ENCODE peak calls at places on chromosomes 7 and 10, in ten cellular contexts. One of them, this sample, is unnamed.

GRCh38 chr7:26187380-26188290 is 12.9 kb downstream of the HNRNPA2B1 start:
- DNase-seq in astrocyte of the spinal cord: no peak
- DNase-seq in stomach: no peak
- DNase-seq in IMR-90: no peak
- DNase-seq in GM13976: no peak
- DNase-seq in ascending aorta: no peak
- DNase-seq in fibroblast of mammary gland: no peak
- DNase-seq in esophagus squamous epithelium: no peak
- DNase-seq in DND-41: peak; percentile 48
- DNase-seq in HCT116: no peak
- DNase-seq in this sample: peak; percentile 40

GRCh38 chr7:81676813-81677212 is 93.0 kb downstream of the HGF start:
- DNase-seq in stomach: no peak
- DNase-seq in HCT116: no peak
- DNase-seq in fibroblast of mammary gland: peak; percentile 84
- DNase-seq in IMR-90: peak; percentile 53
- DNase-seq in GM13976: no peak
- DNase-seq in DND-41: no peak
- DNase-seq in astrocyte of the spinal cord: peak; percentile 66
- DNase-seq in ascending aorta: no peak
- DNase-seq in esophagus squamous epithelium: no peak
- DNase-seq in this sample: no peak

GRCh38 chr7:84232653-84233052 is 38.1 kb upstream of the SEMA3A start:
- DNase-seq in DND-41: no peak
- DNase-seq in GM13976: no peak
- DNase-seq in esophagus squamous epithelium: no peak
- DNase-seq in ascending aorta: no peak
- DNase-seq in stomach: no peak
- DNase-seq in astrocyte of the spinal cord: peak; percentile 63
- DNase-seq in HCT116: no peak
- DNase-seq in fibroblast of mammary gland: peak; percentile 76
- DNase-seq in IMR-90: peak; percentile 93
- DNase-seq in this sample: no peak

GRCh38 chr7:92873776-92874175 is 37.4 kb upstream of the CDK6 start:
- DNase-seq in HCT116: no peak
- DNase-seq in DND-41: no peak
- DNase-seq in astrocyte of the spinal cord: peak; percentile 39
- DNase-seq in fibroblast of mammary gland: no peak
- DNase-seq in GM13976: no peak
- DNase-seq in IMR-90: no peak
- DNase-seq in ascending aorta: no peak
- DNase-seq in stomach: no peak
- DNase-seq in esophagus squamous epithelium: no peak
- DNase-seq in this sample: no peak

GRCh38 chr10:77334501-77334900 is 303.1 kb downstream of the KCNMA1 start:
- DNase-seq in IMR-90: no peak
- DNase-seq in ascending aorta: no peak
- DNase-seq in HCT116: no peak
- DNase-seq in stomach: no peak
- DNase-seq in astrocyte of the spinal cord: no peak
- DNase-seq in GM13976: no peak
- DNase-seq in esophagus squamous epithelium: no peak
- DNase-seq in DND-41: no peak
- DNase-seq in fibroblast of mammary gland: no peak
- DNase-seq in this sample: no peak

GRCh38 chr10:79381804-79382221 is 34.5 kb downstream of the PPIF start:
- DNase-seq in HCT116: no peak
- DNase-seq in stomach: peak; percentile 40
- DNase-seq in fibroblast of mammary gland: peak; percentile 82
- DNase-seq in IMR-90: peak; percentile 84
- DNase-seq in ascending aorta: no peak
- DNase-seq in astrocyte of the spinal cord: peak; percentile 94
- DNase-seq in GM13976: no peak
- DNase-seq in DND-41: no peak
- DNase-seq in esophagus squamous epithelium: no peak
- DNase-seq in this sample: no peak

GRCh38 chr10:11112718-11113117 is 95.0 kb downstream of the CELF2 start:
- DNase-seq in ascending aorta: no peak
- DNase-seq in stomach: no peak
- DNase-seq in DND-41: no peak
- DNase-seq in GM13976: no peak
- DNase-seq in astrocyte of the spinal cord: no peak
- DNase-seq in IMR-90: peak; percentile 1
- DNase-seq in fibroblast of mammary gland: peak; percentile 11
- DNase-seq in HCT116: no peak
- DNase-seq in esophagus squamous epithelium: no peak
- DNase-seq in this sample: no peak

GRCh38 chr10:99850041-99850766 is 67.8 kb downstream of the ABCC2 start:
- DNase-seq in GM13976: no peak
- DNase-seq in HCT116: no peak
- DNase-seq in esophagus squamous epithelium: no peak
- DNase-seq in DND-41: no peak
- DNase-seq in stomach: no peak
- DNase-seq in fibroblast of mammary gland: no peak
- DNase-seq in astrocyte of the spinal cord: no peak
- DNase-seq in ascending aorta: no peak
- DNase-seq in IMR-90: no peak
- DNase-seq in this sample: no peak

DNA sequence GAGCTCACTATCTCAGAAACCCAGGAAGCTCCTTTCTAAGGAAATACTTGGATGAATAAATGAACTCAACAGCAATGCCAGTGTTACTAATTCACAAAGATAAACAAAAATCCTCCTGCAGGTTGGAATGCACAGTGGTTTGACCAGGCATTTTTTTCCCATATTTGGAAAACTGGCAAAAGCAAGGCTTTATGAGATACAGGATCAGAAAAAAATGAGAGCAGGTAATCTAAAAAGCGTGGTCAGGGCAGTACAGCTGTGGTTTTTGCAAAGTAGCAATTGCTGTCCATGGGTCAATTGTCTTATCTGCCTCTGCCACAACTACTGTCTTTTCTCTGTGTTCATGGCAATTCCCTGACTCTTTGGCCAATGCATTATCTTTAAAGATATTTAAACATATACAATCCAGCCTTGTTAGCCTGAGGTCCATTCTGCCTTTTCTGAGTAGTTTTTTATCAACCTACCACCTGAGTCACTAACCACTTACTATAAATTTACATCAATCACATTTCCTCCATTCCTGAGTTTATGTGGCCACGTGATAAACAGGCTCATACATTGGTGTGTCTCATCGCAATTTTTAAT is 564.5 kb upstream of the IGFBP3 start:
- DNase-seq in IMR-90: peak; percentile 90
- DNase-seq in ascending aorta: no peak
- DNase-seq in fibroblast of mammary gland: peak; percentile 26
- DNase-seq in DND-41: no peak
- DNase-seq in esophagus squamous epithelium: no peak
- DNase-seq in HCT116: no peak
- DNase-seq in stomach: no peak
- DNase-seq in astrocyte of the spinal cord: peak; percentile 73
- DNase-seq in GM13976: no peak
- DNase-seq in this sample: no peak
- TF ChIP-seq CTCF in IMR-90: peak; percentile 59
- TF ChIP-seq CTCF in ascending aorta: no peak
- TF ChIP-seq CTCF in fibroblast of mammary gland: peak; percentile 34
- TF ChIP-seq CTCF in DND-41: no peak
- TF ChIP-seq CTCF in esophagus squamous epithelium: no peak
- TF ChIP-seq CTCF in HCT116: peak; percentile 9
- TF ChIP-seq CTCF in stomach: no peak
- TF ChIP-seq CTCF in astrocyte of the spinal cord: peak; percentile 34
- TF ChIP-seq CTCF in GM13976: no peak
- TF ChIP-seq CTCF in this sample: no peak

GRCh38 chr7:99404235-99404976 is 4.0 kb downstream of the PDAP1 start:
- DNase-seq in astrocyte of the spinal cord: no peak
- DNase-seq in ascending aorta: no peak
- DNase-seq in stomach: no peak
- DNase-seq in fibroblast of mammary gland: peak; percentile 93
- DNase-seq in IMR-90: peak; percentile 59
- DNase-seq in HCT116: no peak
- DNase-seq in GM13976: no peak
- DNase-seq in esophagus squamous epithelium: no peak
- DNase-seq in DND-41: no peak
- DNase-seq in this sample: no peak

GRCh38 chr7:99402854-99403253 is 5.5 kb downstream of the PDAP1 start:
- DNase-seq in HCT116: no peak
- DNase-seq in esophagus squamous epithelium: no peak
- DNase-seq in GM13976: no peak
- DNase-seq in fibroblast of mammary gland: no peak
- DNase-seq in astrocyte of the spinal cord: no peak
- DNase-seq in IMR-90: no peak
- DNase-seq in DND-41: no peak
- DNase-seq in ascending aorta: no peak
- DNase-seq in stomach: no peak
- DNase-seq in this sample: no peak

GRCh38 chr7:99406557-99406956 is 1.8 kb downstream of the PDAP1 start:
- DNase-seq in fibroblast of mammary gland: no peak
- DNase-seq in esophagus squamous epithelium: no peak
- DNase-seq in stomach: no peak
- DNase-seq in DND-41: peak; percentile 30
- DNase-seq in GM13976: no peak
- DNase-seq in HCT116: no peak
- DNase-seq in ascending aorta: no peak
- DNase-seq in IMR-90: no peak
- DNase-seq in astrocyte of the spinal cord: no peak
- DNase-seq in this sample: peak; percentile 32

GRCh38 chr7:99403764-99404163 is 4.6 kb downstream of the PDAP1 start:
- DNase-seq in GM13976: no peak
- DNase-seq in fibroblast of mammary gland: no peak
- DNase-seq in stomach: no peak
- DNase-seq in DND-41: no peak
- DNase-seq in HCT116: no peak
- DNase-seq in IMR-90: no peak
- DNase-seq in astrocyte of the spinal cord: no peak
- DNase-seq in esophagus squamous epithelium: no peak
- DNase-seq in ascending aorta: no peak
- DNase-seq in this sample: no peak

DNA sequence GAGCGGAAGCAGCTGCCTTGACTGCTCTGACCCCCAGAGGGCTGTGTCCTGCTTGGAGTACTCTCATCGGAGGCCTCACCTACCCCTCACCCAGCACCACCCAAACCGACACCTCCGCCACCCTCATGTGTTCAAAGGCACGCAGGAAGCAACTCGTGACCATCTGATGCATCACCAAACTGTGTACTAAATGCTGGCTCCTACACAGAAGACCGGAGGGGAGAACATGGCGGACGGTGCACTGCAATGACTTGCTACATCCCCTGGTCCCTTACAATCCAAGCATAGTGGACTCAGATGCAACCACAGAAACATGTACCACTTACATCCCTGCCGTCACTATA is 3.4 kb downstream of the PDAP1 start:
- DNase-seq in ascending aorta: no peak
- DNase-seq in HCT116: no peak
- DNase-seq in astrocyte of the spinal cord: no peak
- DNase-seq in IMR-90: no peak
- DNase-seq in fibroblast of mammary gland: no peak
- DNase-seq in DND-41: no peak
- DNase-seq in GM13976: no peak
- DNase-seq in esophagus squamous epithelium: no peak
- DNase-seq in stomach: no peak
- DNase-seq in this sample: no peak
- TF ChIP-seq CTCF in ascending aorta: no peak
- TF ChIP-seq CTCF in HCT116: no peak
- TF ChIP-seq CTCF in astrocyte of the spinal cord: no peak
- TF ChIP-seq CTCF in IMR-90: no peak
- TF ChIP-seq CTCF in fibroblast of mammary gland: no peak
- TF ChIP-seq CTCF in DND-41: no peak
- TF ChIP-seq CTCF in GM13976: no peak
- TF ChIP-seq CTCF in esophagus squamous epithelium: no peak
- TF ChIP-seq CTCF in stomach: no peak
- TF ChIP-seq CTCF in this sample: no peak

DNA sequence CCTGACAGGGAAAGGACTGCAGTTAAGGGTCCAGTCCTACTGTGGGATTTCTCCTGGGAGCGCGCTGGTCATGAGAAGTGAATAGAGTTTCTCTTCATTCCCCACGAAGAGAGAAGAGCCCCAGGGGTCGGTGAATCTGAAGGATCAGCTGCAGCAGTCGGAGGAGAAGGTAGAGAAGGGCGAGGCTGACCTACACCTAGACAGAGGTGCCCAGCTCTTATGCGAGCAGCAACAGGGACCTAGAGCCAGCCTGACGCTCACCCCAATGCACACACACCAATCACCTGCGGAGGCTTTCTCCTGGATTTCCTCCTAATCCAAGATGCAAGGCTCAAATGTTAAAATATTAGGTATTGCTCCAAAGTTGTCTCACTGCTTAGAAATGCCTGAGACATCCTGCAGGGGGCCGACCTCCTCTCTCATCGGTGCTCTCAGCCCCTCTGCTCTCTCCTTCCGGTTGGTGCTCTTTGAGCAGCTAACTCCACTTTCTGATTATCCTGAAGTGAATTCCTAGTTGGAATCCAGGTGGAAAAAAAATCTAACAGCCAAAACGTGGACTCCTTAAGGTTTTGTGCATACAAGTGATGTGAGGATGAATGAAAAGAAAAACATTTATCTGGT is 176.4 kb downstream of the AHR start:
- DNase-seq in DND-41: no peak
- DNase-seq in fibroblast of mammary gland: no peak
- DNase-seq in stomach: no peak
- DNase-seq in esophagus squamous epithelium: no peak
- DNase-seq in GM13976: no peak
- DNase-seq in IMR-90: no peak
- DNase-seq in ascending aorta: no peak
- DNase-seq in astrocyte of the spinal cord: no peak
- DNase-seq in HCT116: no peak
- DNase-seq in this sample: no peak
- TF ChIP-seq CTCF in DND-41: peak; percentile 21
- TF ChIP-seq CTCF in fibroblast of mammary gland: peak; percentile 25
- TF ChIP-seq CTCF in stomach: no peak
- TF ChIP-seq CTCF in esophagus squamous epithelium: no peak
- TF ChIP-seq CTCF in GM13976: no peak
- TF ChIP-seq CTCF in IMR-90: no peak
- TF ChIP-seq CTCF in ascending aorta: no peak
- TF ChIP-seq CTCF in astrocyte of the spinal cord: peak; percentile 23
- TF ChIP-seq CTCF in HCT116: peak; percentile 44
- TF ChIP-seq CTCF in this sample: no peak

DNA sequence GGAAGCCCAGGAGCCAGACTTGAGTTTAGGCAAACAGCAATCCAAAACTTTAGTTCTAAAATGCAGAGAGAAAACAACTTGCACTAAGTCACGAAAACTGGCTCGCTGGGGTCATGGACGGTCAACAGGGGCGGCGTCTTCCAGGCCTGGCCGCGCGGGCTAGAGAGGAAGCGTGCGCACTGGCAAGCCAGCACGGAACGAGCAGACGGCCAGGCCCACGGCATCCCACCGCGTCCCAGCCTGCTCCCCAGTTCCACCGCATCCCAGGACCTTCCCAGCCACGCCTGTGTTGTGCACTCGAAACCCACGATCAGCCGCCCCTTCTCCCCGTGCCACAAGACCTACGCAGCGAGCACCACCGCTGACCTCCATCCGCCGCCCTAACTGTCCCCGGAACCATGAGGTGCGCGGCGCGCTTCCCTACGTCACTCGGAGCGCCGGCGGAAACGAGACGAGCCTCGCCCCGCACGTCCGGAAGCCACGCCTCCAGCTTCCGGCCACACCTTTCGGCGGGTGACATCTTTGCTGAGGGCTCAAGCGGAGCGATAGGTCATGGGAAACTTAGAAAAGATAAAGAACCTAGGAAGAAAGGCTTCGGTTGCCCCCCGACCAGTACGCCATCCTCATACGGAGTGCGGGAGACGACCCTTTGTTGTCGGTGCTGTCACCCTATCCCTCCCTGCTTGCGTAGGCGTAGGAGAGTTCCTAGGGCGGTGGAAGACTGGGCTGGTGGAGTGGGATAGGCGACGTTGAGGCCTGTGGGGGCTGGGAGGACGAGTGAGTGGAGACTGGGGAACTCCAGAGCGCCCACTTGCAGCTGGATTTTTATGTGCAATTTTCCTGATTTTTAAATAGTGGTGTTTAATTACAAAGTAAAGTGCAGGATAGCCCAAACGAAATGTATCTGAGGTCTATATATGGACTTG is at the start of gene TBRG4:
- DNase-seq in astrocyte of the spinal cord: peak; percentile 94
- DNase-seq in DND-41: peak; percentile 95
- DNase-seq in esophagus squamous epithelium: peak; percentile 73
- DNase-seq in GM13976: peak; percentile 97
- DNase-seq in fibroblast of mammary gland: peak; percentile 89
- DNase-seq in HCT116: peak; percentile 89
- DNase-seq in ascending aorta: peak; percentile 68
- DNase-seq in IMR-90: peak; percentile 91
- DNase-seq in stomach: peak; percentile 96
- DNase-seq in this sample: peak; percentile 97
- TF ChIP-seq CTCF in astrocyte of the spinal cord: peak; percentile 41
- TF ChIP-seq CTCF in DND-41: peak; percentile 63
- TF ChIP-seq CTCF in esophagus squamous epithelium: no peak
- TF ChIP-seq CTCF in GM13976: peak; percentile 8
- TF ChIP-seq CTCF in fibroblast of mammary gland: peak; percentile 25
- TF ChIP-seq CTCF in HCT116: peak; percentile 40
- TF ChIP-seq CTCF in ascending aorta: no peak
- TF ChIP-seq CTCF in IMR-90: peak; percentile 44
- TF ChIP-seq CTCF in stomach: peak; percentile 32
- TF ChIP-seq CTCF in this sample: no peak